ENCODE peak calls at places on chromosomes 1 and 21, in ten cellular contexts. N is NB4, O is stomach, V is body of pancreas, K is adrenal gland, E is breast epithelium, R is lower leg skin, T is endothelial cell of umbilical vein, U is H54, H is ovary. S is an unnamed sample.

GRCh38 chr1:173208146-173208545 is 1.0 kb upstream of the TNFSF4 start:
- DNase-seq in N (no peak), O (no peak), V (no peak), K (no peak), E (no peak), R (no peak), T (no peak), U (no peak), H (no peak), S (no peak)

GRCh38 chr1:242454262-242455051 is 70.0 kb downstream of the PLD5 start:
- DNase-seq in N (peak), O (no peak), V (no peak), K (no peak), E (no peak), R (no peak), T (peak), U (peak), H (no peak), S (no peak)

GRCh38 chr1:52032785-52033131 is 852 bp downstream of the KTI12 start:
- DNase-seq in N (peak), O (peak), V (peak), K (peak), E (peak), R (no peak), T (peak), U (peak), H (peak), S (peak)

GRCh38 chr21:45469273-45470086 is 64.5 kb downstream of the COL18A1 start:
- DNase-seq in N (no peak), O (no peak), V (peak), K (no peak), E (no peak), R (no peak), T (no peak), U (no peak), H (peak), S (no peak)

GRCh38 chr1:33918368-33918767 is 54.5 kb downstream of the HMGB4 start:
- DNase-seq in N (peak), O (no peak), V (no peak), K (no peak), E (no peak), R (no peak), T (no peak), U (peak), H (no peak), S (no peak)

GRCh38 chr1:79431341-79431740 is 424.8 kb upstream of the ADGRL4 start:
- DNase-seq in N (no peak), O (no peak), V (no peak), K (no peak), E (no peak), R (no peak), T (no peak), U (no peak), H (no peak), S (no peak)

GRCh38 chr1:228440761-228441500 is 24.3 kb upstream of the TRIM17 start:
- DNase-seq in N (no peak), O (no peak), V (no peak), K (no peak), E (no peak), R (no peak), T (no peak), U (no peak), H (no peak), S (no peak)

GRCh38 chr21:38402795-38403194 is 95.5 kb downstream of the ERG start:
- DNase-seq in N (no peak), O (no peak), V (no peak), K (no peak), E (no peak), R (no peak), T (no peak), U (no peak), H (no peak), S (no peak)

GRCh38 chr21:33817136-33817535 is 98.5 kb downstream of the ATP5PO start:
- DNase-seq in N (no peak), O (no peak), V (no peak), K (no peak), E (no peak), R (no peak), T (no peak), U (no peak), H (no peak), S (no peak)

GRCh38 chr1:246742396-246742795 is 18.2 kb downstream of the SCCPDH start:
- DNase-seq in N (no peak), O (no peak), V (no peak), K (no peak), E (no peak), R (no peak), T (no peak), U (no peak), H (no peak), S (no peak)

GRCh38 chr1:94526152-94526551 is 15.4 kb downstream of the F3 start:
- DNase-seq in N (no peak), O (no peak), V (no peak), K (no peak), E (no peak), R (no peak), T (no peak), U (no peak), H (no peak), S (no peak)

GRCh38 chr1:240455228-240455821 is 156.6 kb downstream of the GREM2 start:
- DNase-seq in N (peak), O (no peak), V (no peak), K (no peak), E (no peak), R (no peak), T (no peak), U (no peak), H (no peak), S (no peak)

GRCh38 chr21:46063734-46064680 is 33.9 kb upstream of the COL6A2 start:
- DNase-seq in N (no peak), O (peak), V (no peak), K (no peak), E (no peak), R (peak), T (no peak), U (no peak), H (no peak), S (no peak)

GRCh38 chr1:53661496-53661895 is 77.5 kb downstream of the GLIS1 start:
- DNase-seq in N (no peak), O (no peak), V (no peak), K (no peak), E (no peak), R (no peak), T (no peak), U (no peak), H (no peak), S (no peak)

GRCh38 chr1:24705260-24706073 is 39.8 kb upstream of the CLIC4 start:
- DNase-seq in N (peak), O (peak), V (peak), K (peak), E (peak), R (peak), T (peak), U (peak), H (peak), S (peak)

DNA sequence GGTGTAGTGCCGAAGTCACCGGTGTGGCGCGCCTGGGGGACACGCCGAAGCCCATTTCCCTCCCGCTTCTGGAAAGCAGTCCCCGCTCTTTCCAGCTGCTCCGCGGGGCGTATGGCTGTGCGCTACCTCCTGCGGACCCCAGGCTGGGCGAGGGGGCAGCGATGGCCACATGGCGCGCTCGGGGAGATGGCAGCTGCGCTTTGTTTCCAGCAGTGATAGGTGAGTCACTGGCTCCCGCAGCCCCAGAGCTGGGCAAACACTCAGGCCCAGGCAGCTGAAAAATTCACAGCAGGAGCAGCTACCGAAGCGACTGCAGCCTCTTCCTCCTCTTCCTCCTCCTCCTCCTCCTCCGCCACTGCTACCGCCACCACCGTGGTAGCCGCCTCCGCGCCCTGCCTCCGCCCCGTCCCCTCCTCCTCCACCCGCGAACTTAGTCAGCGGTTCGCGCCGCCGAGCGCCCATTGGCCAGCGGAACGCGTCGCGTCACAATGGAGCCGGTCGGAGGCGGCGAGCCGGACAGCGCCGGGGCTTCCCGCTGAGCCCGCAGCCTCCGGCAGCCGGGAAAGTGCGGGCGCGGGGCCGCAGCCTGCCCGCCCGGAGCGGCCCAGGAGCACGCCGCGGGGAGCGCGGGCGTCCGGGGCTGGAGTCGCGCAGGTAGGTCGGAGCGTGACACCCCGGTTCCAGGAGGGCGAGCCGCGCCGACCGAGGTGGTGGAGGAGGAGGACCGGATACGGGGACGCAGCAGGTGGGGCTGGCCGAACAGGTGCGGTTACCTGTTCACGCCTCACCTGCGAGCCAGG is at the start of gene LRRC8B:
- DNase-seq in N (peak), O (peak), V (peak), K (peak), E (peak), R (peak), T (peak), U (peak), H (peak), S (peak)
- TF ChIP-seq POLR2A in N (peak), O (no peak), V (peak), K (peak), E (peak), R (no peak), T (peak), U (peak), H (peak), S (peak)

DNA sequence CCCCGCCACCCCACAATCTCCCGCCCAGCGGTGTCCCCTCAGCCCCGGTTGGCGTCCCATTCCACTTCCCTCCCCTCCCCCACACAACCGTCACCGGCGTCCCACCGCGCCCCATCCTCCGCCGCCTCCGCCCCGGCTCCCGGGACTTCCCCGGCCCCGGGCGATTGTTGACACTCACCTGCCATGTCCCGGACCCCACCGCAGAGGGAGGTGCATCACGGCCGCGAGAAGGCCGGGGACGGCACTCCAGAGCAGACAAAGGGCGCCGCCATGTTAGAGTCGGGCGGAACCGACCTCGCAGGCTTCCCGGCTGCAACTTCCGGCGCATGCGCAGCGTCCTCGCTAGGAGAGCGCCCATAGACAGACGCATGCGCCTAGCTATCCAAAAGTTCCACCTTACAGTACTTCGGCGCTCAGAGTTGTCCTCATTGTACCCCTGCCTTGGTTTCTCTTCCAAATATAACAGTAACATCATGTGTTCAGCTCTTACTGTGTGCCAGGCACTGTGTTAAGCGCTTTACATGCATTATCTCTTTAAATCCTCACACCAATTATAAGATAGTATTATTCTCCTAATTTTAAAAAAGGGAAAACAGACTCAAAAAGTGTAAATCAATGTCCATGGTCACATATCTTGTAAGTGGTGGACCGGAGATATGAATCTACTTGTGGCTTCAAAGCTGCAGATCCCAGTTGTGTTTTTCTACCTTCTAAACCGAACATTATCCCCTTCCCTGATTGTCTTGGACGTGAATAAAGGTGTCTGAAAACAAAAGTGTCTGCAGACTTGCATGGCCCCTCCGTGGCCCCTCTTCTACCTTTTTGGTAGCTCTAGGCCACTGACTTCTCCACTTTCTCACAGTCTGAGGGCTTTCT is at the start of gene ZBTB17:
- DNase-seq in N (peak), O (peak), V (peak), K (peak), E (peak), R (peak), T (peak), U (peak), H (peak), S (peak)
- TF ChIP-seq POLR2A in N (peak), O (no peak), V (peak), K (peak), E (peak), R (no peak), T (peak), U (peak), H (peak), S (peak)

GRCh38 chr21:36159356-36159921 is 2.8 kb downstream of the DOP1B start:
- DNase-seq in N (peak), O (peak), V (no peak), K (no peak), E (no peak), R (no peak), T (no peak), U (no peak), H (no peak), S (no peak)
- TF ChIP-seq POLR2A in N (no peak), O (no peak), V (no peak), K (no peak), E (no peak), R (no peak), T (no peak), U (no peak), H (no peak), S (no peak)

DNA sequence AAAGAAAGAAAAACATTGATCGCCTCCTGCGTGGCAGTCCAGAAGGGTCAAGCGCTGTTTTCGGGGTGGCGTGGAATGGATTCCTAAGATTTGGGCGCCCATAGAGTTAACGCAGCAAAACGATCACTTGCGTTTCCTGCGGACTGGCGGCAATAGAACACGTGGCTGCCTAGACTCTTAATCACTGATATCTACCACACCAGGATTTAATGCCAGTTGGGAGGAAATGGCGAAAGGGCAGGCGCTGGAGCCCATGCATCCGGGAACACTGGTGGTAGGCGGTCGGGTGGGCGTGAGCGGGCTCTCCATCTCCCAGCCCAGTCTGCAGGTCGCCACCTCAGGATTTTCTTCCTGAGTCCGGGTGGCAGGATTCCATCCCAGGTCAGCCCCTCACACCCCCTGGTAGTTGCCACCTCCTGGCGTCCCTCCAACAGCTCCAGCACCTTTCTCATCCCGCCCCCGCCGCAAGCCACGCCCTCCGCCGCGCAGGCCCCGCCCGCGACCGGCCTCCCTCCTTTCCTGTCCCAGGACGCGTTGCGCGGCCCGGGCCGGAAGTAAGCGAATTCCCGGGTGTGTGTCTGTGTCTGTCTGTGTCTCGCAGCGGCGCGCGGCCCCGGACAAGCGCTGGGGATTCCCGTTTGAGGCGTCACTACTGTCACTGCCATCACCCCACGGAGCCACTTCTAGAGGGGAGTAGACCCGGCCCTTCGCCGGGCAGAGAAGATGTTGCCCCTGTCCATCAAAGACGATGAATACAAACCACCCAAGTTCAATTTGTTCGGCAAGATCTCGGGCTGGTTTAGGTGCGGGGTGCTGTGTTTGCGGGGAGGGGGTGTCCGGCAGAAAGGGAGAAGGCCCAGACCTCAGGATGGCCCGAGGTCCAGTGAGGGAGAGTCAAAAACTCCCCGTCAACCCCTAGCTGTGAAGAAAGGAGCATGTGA is at the start of gene SLC30A7:
- DNase-seq in N (peak), O (peak), V (peak), K (peak), E (peak), R (peak), T (peak), U (peak), H (peak), S (peak)
- TF ChIP-seq POLR2A in N (peak), O (no peak), V (peak), K (peak), E (peak), R (no peak), T (peak), U (peak), H (peak), S (peak)

S was measured in GM12892.